ENCODE peak calls at places on chromosomes 4 and X, in eight cellular contexts. V, M, U, F, E, Y, R and D are unnamed samples.

GRCh38 chrX:154136627-154137161 is 7.3 kb upstream of the OPN1LW start:
- DNase-seq in F (peak; percentile 3), M (peak; percentile 56), R (no peak), U (peak; percentile 81), Y (peak; percentile 39), V (peak; percentile 63), E (no peak), D (no peak)

GRCh38 chr4:20474119-20474518 is 222.4 kb downstream of the SLIT2 start:
- DNase-seq in U (no peak), V (no peak), E (no peak), M (no peak), F (no peak), Y (no peak), R (peak; percentile 11), D (no peak)

GRCh38 chr4:148693913-148694649 is 251.9 kb upstream of the NR3C2 start:
- DNase-seq in R (no peak), Y (no peak), M (no peak), U (no peak), E (no peak), V (no peak), F (no peak), D (no peak)

GRCh38 chr4:166422475-166422874 is 549.4 kb downstream of the TLL1 start:
- DNase-seq in F (no peak), E (no peak), Y (no peak), M (no peak), U (no peak), V (no peak), R (no peak), D (peak; percentile 57)

GRCh38 chrX:134780908-134781307 is 122.6 kb upstream of the PLAC1 start:
- DNase-seq in E (no peak), R (no peak), V (no peak), Y (no peak), F (no peak), U (no peak), M (no peak), D (no peak)

GRCh38 chrX:1355131-1355799 is 18.7 kb downstream of the IL3RA start:
- DNase-seq in R (no peak), M (no peak), F (no peak), E (no peak), U (peak; percentile 63), V (no peak), Y (no peak), D (no peak)

GRCh38 chrX:154014429-154015380 is 5.0 kb downstream of the IRAK1 start:
- DNase-seq in R (no peak), V (no peak), Y (no peak), U (no peak), F (no peak), E (no peak), M (no peak), D (no peak)

GRCh38 chr4:2837110-2837903 is 6.3 kb upstream of the ADD1 start:
- DNase-seq in R (no peak), Y (no peak), M (no peak), U (no peak), E (no peak), F (no peak), V (no peak), D (no peak)

GRCh38 chrX:110723844-110724243 is 71.8 kb downstream of the CHRDL1 start:
- DNase-seq in E (no peak), Y (no peak), F (no peak), U (no peak), V (no peak), R (peak; percentile 39), M (no peak), D (no peak)

GRCh38 chr4:105241456-105241855 is 94.8 kb downstream of the TET2 start:
- DNase-seq in E (peak; percentile 3), F (no peak), R (no peak), U (no peak), V (no peak), M (no peak), Y (no peak), D (no peak)

GRCh38 chr4:159828687-159829086 is 725.8 kb downstream of the RAPGEF2 start:
- DNase-seq in M (no peak), F (no peak), R (no peak), E (no peak), U (no peak), V (no peak), Y (no peak), D (no peak)

GRCh38 chrX:15594371-15594770 is 6.4 kb downstream of the ACE2 start:
- DNase-seq in U (no peak), E (no peak), M (no peak), R (no peak), F (no peak), V (no peak), Y (no peak), D (no peak)

GRCh38 chr4:688695-689497 is at the start of gene SLC49A3:
- DNase-seq in V (no peak), M (no peak), U (peak; percentile 59), R (no peak), E (no peak), F (no peak), Y (no peak), D (no peak)

GRCh38 chr4:101191302-101192098 is 155.8 kb downstream of the PPP3CA start:
- DNase-seq in R (peak; percentile 22), M (no peak), E (peak; percentile 54), F (peak; percentile 76), V (no peak), U (peak; percentile 28), Y (no peak), D (peak; percentile 50)

GRCh38 chrX:66012094-66012534 is 27.8 kb downstream of the VSIG4 start:
- DNase-seq in U (no peak), M (no peak), E (no peak), F (no peak), Y (no peak), V (peak; percentile 46), R (no peak), D (no peak)

GRCh38 chr4:40003986-40004385 is 26.3 kb upstream of the PDS5A start:
- DNase-seq in V (peak; percentile 46), R (no peak), U (no peak), E (no peak), Y (no peak), F (no peak), M (no peak), D (peak; percentile 23)

GRCh38 chr4:1033840-1034551 is 22.6 kb downstream of the FGFRL1 start:
- DNase-seq in F (peak; percentile 56), U (no peak), Y (no peak), V (no peak), R (no peak), M (no peak), E (no peak), D (no peak)

GRCh38 chrX:119391279-119391678 is 7.9 kb upstream of the SLC25A43 start:
- DNase-seq in E (no peak), Y (no peak), V (no peak), M (no peak), F (no peak), R (no peak), U (no peak), D (no peak)

GRCh38 chr4:122121593-122121992 is 30.5 kb upstream of the BLTP1 start:
- DNase-seq in M (no peak), U (no peak), F (no peak), E (no peak), Y (no peak), R (no peak), V (no peak), D (no peak)

GRCh38 chr4:101279377-101279871 is 67.9 kb downstream of the PPP3CA start:
- DNase-seq in Y (no peak), U (no peak), R (peak; percentile 24), F (peak; percentile 98), V (peak; percentile 54), E (no peak), M (no peak), D (peak; percentile 91)

GRCh38 chrX:154655786-154656185 is 2.4 kb upstream of the CTAG2 start:
- DNase-seq in F (no peak), V (no peak), Y (no peak), U (no peak), R (no peak), M (no peak), E (no peak), D (no peak)

GRCh38 chr4:126701756-126702155 is 931.0 kb upstream of the INTU start:
- DNase-seq in M (no peak), R (no peak), E (peak; percentile 9), V (no peak), U (no peak), Y (no peak), F (peak; percentile 83), D (peak; percentile 38)

GRCh38 chrX:11336201-11336600 is 43.0 kb downstream of the AMELX start:
- DNase-seq in F (no peak), U (no peak), R (no peak), E (no peak), Y (no peak), V (no peak), M (no peak), D (no peak)

GRCh38 chrX:129954804-129955203 is 27.6 kb upstream of the BCORL1 start:
- DNase-seq in U (no peak), M (no peak), F (no peak), R (no peak), V (no peak), Y (no peak), E (no peak), D (no peak)

GRCh38 chr4:22071749-22072148 is 123.2 kb upstream of the KCNIP4 start:
- DNase-seq in M (no peak), R (peak; percentile 70), E (no peak), Y (no peak), U (no peak), V (no peak), F (no peak), D (no peak)

GRCh38 chr4:124276461-124276860 is 436.1 kb downstream of the ANKRD50 start:
- DNase-seq in Y (no peak), V (no peak), M (no peak), E (no peak), F (no peak), U (no peak), R (no peak), D (no peak)

GRCh38 chr4:69054578-69055200 is 41.6 kb upstream of the UGT2B7 start:
- DNase-seq in E (no peak), Y (no peak), M (no peak), F (no peak), V (no peak), U (no peak), R (peak; percentile 75), D (no peak)

GRCh38 chr4:24055623-24056022 is 165.8 kb upstream of the PPARGC1A start:
- DNase-seq in E (no peak), M (no peak), R (no peak), F (no peak), Y (no peak), U (no peak), V (no peak), D (no peak)